ENCODE peak calls at places on chromosomes 5 and 9, in seven cellular contexts. I, W, Z, V, S, C and U are unnamed samples.

GRCh38 chr9:121172726-121173487 is 28.8 kb downstream of the RAB14 start:
- DNase-seq in I (no peak), W (no peak), Z (no peak), V (peak; percentile 25), S (no peak), C (no peak), U (no peak)

GRCh38 chr5:125584119-125584518 is 837.7 kb upstream of the ZNF608 start:
- DNase-seq in I (no peak), W (no peak), Z (no peak), V (no peak), S (no peak), C (no peak), U (no peak)

GRCh38 chr5:179393078-179393477 is 47.8 kb upstream of the ADAMTS2 start:
- DNase-seq in I (no peak), W (no peak), Z (no peak), V (peak; percentile 80), S (peak; percentile 65), C (no peak), U (no peak)

GRCh38 chr5:40198736-40199135 is 481.0 kb upstream of the PTGER4 start:
- DNase-seq in I (no peak), W (no peak), Z (no peak), V (no peak), S (no peak), C (no peak), U (no peak)

GRCh38 chr5:72749362-72749997 is 67.0 kb upstream of the TNPO1 start:
- DNase-seq in I (peak; percentile 48), W (no peak), Z (no peak), V (no peak), S (no peak), C (peak; percentile 7), U (no peak)

GRCh38 chr5:109062669-109063068 is 315.0 kb downstream of the FER start:
- DNase-seq in I (no peak), W (no peak), Z (no peak), V (no peak), S (no peak), C (no peak), U (no peak)

GRCh38 chr5:66306105-66306843 is 162.2 kb downstream of the SREK1 start:
- DNase-seq in I (peak; percentile 85), W (peak; percentile 61), Z (peak; percentile 48), V (peak; percentile 63), S (peak; percentile 63), C (peak; percentile 77), U (peak; percentile 40)

GRCh38 chr9:98488578-98489312 is 220.0 kb downstream of the GABBR2 start:
- DNase-seq in I (no peak), W (no peak), Z (no peak), V (peak; percentile 98), S (no peak), C (no peak), U (peak; percentile 63)

GRCh38 chr5:65305913-65306312 is 175.8 kb downstream of the ADAMTS6 start:
- DNase-seq in I (no peak), W (no peak), Z (no peak), V (peak; percentile 84), S (no peak), C (no peak), U (no peak)

GRCh38 chr9:127974769-127975261 is 6.0 kb downstream of the EEIG1 start:
- DNase-seq in I (peak; percentile 58), W (peak; percentile 76), Z (peak; percentile 79), V (no peak), S (no peak), C (peak; percentile 37), U (no peak)

DNA sequence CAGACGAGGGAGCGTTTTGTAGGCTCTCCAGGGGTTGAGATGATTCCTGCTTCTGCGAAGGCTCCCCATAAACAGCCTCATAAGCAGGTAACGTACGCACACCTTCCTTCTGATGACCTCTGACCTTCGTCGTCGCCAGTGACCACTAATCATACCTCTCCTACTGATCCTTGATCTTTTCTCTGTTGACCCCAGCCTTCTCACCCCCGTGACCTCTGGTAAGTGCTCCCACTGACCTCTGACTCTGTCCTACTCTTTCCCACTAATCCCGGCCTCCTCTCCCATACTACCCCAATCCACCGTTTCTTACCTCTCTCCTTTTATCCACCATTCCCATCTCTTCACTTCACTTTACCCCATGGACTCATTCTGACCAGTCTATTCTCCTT is 356 bp downstream of the DNAI1 start:
- DNase-seq in I (no peak), W (peak; percentile 36), Z (no peak), V (no peak), S (no peak), C (peak; percentile 46), U (no peak)
- H3K4me1 ChIP-seq in I (no peaks in the 10 kb centered on the region), W (peaks cover 5% of the 10 kb centered on the region), Z (peaks cover 5% of the 10 kb centered on the region), V (peaks cover 5% of the 10 kb centered on the region), S (peaks cover 49% of the 10 kb centered on the region), C (peaks cover 13% of the 10 kb centered on the region), U (peaks cover 17% of the 10 kb centered on the region)

DNA sequence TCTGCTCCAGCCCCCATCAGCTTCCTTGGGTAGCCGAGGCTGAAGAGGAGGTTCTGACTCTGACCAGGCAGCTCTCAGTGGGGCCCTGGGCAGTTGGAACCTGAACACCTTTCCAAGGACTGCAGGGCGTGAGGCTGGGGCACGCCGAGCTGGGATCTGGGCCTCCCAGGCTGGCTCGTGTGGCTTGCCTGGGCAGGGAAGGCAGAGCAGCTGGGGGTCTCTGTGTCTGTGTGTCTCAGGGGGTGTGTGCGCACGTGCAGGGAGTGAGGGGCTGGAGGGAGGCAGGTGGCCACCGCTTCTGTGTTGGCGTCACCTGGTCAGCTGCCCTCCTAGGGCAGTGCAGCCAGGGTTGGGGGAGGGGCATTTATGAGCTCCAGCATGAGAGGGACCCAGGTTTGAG is 4.3 kb downstream of the ADAMTSL2 start:
- DNase-seq in I (no peak), W (no peak), Z (no peak), V (no peak), S (no peak), C (no peak), U (no peak)
- H3K4me3 ChIP-seq in I (no peak overlapping the region), W (no peak overlapping the region), Z (no peak overlapping the region), V (no peak overlapping the region), S (no peak overlapping the region), C (no peak overlapping the region), U (no peak overlapping the region)

GRCh38 chr5:82336566-82337351 is 58.6 kb upstream of the RPS23 start:
- DNase-seq in I (no peak), W (no peak), Z (no peak), V (no peak), S (no peak), C (no peak), U (no peak)
- H3K4me1 ChIP-seq in I (no peaks in the 10 kb centered on the region), W (peaks cover 5% of the 10 kb centered on the region), Z (no peaks in the 10 kb centered on the region), V (peaks cover 18% of the 10 kb centered on the region), S (peaks cover 3% of the 10 kb centered on the region), C (no peaks in the 10 kb centered on the region), U (no peaks in the 10 kb centered on the region)

GRCh38 chr5:129461816-129462396 is 1.8 kb downstream of the ADAMTS19 start:
- DNase-seq in I (no peak), W (no peak), Z (no peak), V (no peak), S (no peak), C (no peak), U (no peak)
- H3K4me3 ChIP-seq in I (peak overlapping the region; percentile 90), W (peak overlapping the region; percentile 57), Z (peak overlapping the region; percentile 53), V (no peak overlapping the region), S (no peak overlapping the region), C (peak overlapping the region; percentile 75), U (no peak overlapping the region)